ENCODE peak calls at places on chromosomes 2 and 18, in six cellular contexts. J is GM12878; Z is PC-3; Y is CD4-positive, CD25-positive, alpha-beta regulatory T cell; V is colonic mucosa; G is body of pancreas. W is an unnamed sample.
A peak's percentile ranks its signal among the peaks of the same experiment; 100 is the strongest.

GRCh38 chr2:144083211-144083610 is 436.7 kb downstream of the ZEB2 start:
- DNase-seq in J (no peak), Z (peak; percentile 87), Y (no peak), V (no peak), G (no peak), W (no peak)

GRCh38 chr18:51030537-51031258 is 685 bp downstream of the SMAD4 start:
- DNase-seq in J (no peak), Z (peak; percentile 37), Y (peak; percentile 69), V (peak; percentile 83), G (peak; percentile 74), W (no peak)

GRCh38 chr2:37767051-37767450 is 95.6 kb upstream of the CDC42EP3 start:
- DNase-seq in J (no peak), Z (no peak), Y (no peak), V (no peak), G (no peak), W (no peak)

GRCh38 chr2:151691621-151692020 is 42.7 kb downstream of the NEB start:
- DNase-seq in J (no peak), Z (no peak), Y (no peak), V (no peak), G (no peak), W (no peak)

GRCh38 chr2:67503066-67503795 is 106.1 kb downstream of the ETAA1 start:
- DNase-seq in J (no peak), Z (peak; percentile 77), Y (no peak), V (no peak), G (no peak), W (peak; percentile 92)

GRCh38 chr2:240293865-240294461 is 141.5 kb upstream of the GPC1 start:
- DNase-seq in J (no peak), Z (no peak), Y (no peak), V (no peak), G (no peak), W (no peak)

GRCh38 chr18:74040459-74041332 is 106.9 kb downstream of the FBXO15 start:
- DNase-seq in J (no peak), Z (peak; percentile 52), Y (peak; percentile 9), V (peak; percentile 61), G (peak; percentile 58), W (no peak)

GRCh38 chr2:28250006-28250405 is 142.7 kb upstream of the FOSL2 start:
- DNase-seq in J (no peak), Z (peak; percentile 95), Y (no peak), V (no peak), G (no peak), W (peak; percentile 52)

GRCh38 chr2:12488365-12488972 is 228.3 kb upstream of the TRIB2 start:
- DNase-seq in J (no peak), Z (no peak), Y (no peak), V (no peak), G (no peak), W (no peak)

GRCh38 chr2:3785220-3785889 is 82.0 kb downstream of the DCDC2C start:
- DNase-seq in J (no peak), Z (peak; percentile 87), Y (no peak), V (no peak), G (no peak), W (no peak)

GRCh38 chr2:68230246-68231060 is 21.9 kb downstream of the PPP3R1 start:
- DNase-seq in J (no peak), Z (no peak), Y (no peak), V (no peak), G (no peak), W (no peak)

GRCh38 chr2:2797797-2798196 is 466.7 kb upstream of the MYT1L start:
- DNase-seq in J (no peak), Z (no peak), Y (no peak), V (no peak), G (no peak), W (no peak)

GRCh38 chr2:198408171-198408570 is 603.8 kb downstream of the PLCL1 start:
- DNase-seq in J (no peak), Z (no peak), Y (no peak), V (no peak), G (no peak), W (no peak)

GRCh38 chr2:53051157-53051556 is 716.4 kb upstream of the CHAC2 start:
- DNase-seq in J (no peak), Z (peak; percentile 37), Y (no peak), V (no peak), G (no peak), W (no peak)

GRCh38 chr18:26756556-26756955 is 109.0 kb downstream of the AQP4 start:
- DNase-seq in J (no peak), Z (no peak), Y (no peak), V (no peak), G (no peak), W (no peak)

GRCh38 chr2:27796991-27797752 is 25.7 kb downstream of the MRPL33 start:
- DNase-seq in J (no peak), Z (no peak), Y (no peak), V (no peak), G (no peak), W (no peak)

GRCh38 chr2:69073928-69074575 is 61.1 kb downstream of the ANTXR1 start:
- DNase-seq in J (no peak), Z (peak; percentile 11), Y (no peak), V (no peak), G (no peak), W (no peak)

GRCh38 chr18:22324191-22325131 is 93.3 kb downstream of the CTAGE1 start:
- DNase-seq in J (no peak), Z (no peak), Y (no peak), V (no peak), G (peak; percentile 39), W (no peak)

GRCh38 chr2:202158796-202159195 is 79.6 kb downstream of the SUMO1 start:
- DNase-seq in J (no peak), Z (peak; percentile 48), Y (no peak), V (no peak), G (no peak), W (no peak)

DNA sequence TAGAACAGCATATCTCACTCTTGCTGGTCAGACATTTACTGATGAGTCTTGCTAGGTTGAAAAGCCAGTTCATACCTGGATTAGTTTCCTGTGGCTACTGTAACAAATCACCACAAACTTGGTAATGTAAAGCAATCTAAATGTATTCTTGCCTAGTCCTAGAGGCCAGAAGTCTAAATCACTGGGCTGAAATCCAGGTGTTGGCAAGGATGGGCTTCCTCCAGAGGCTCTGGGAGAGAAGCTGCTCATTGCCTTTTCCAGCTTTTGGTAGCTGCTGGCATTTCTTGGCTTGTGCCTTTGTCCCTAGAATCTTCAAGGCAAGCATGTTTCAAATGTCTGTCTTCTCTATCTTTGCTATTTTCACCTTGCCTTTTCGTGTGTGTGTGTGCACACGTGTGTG is 62.3 kb upstream of the MAP4K3 start:
- DNase-seq in J (no peak), Z (peak; percentile 67), Y (no peak), V (no peak), G (no peak), W (no peak)
- H3K27ac ChIP-seq in J (no peak overlapping the region), Z (peak overlapping the region; percentile 8), Y (no peak overlapping the region), V (no peak overlapping the region), G (no peak overlapping the region), W (no peak overlapping the region)

GRCh38 chr2:72326759-72327158 is 179.1 kb upstream of the CYP26B1 start:
- DNase-seq in J (no peak), Z (peak; percentile 20), Y (no peak), V (no peak), G (no peak), W (no peak)

GRCh38 chr2:72334806-72335205 is 187.1 kb upstream of the CYP26B1 start:
- DNase-seq in J (no peak), Z (no peak), Y (no peak), V (no peak), G (no peak), W (no peak)

GRCh38 chr2:72325592-72326422 is 178.1 kb upstream of the CYP26B1 start:
- DNase-seq in J (no peak), Z (peak; percentile 52), Y (no peak), V (peak; percentile 67), G (peak; percentile 10), W (no peak)

GRCh38 chr2:72332720-72333119 is 185.1 kb upstream of the CYP26B1 start:
- DNase-seq in J (no peak), Z (no peak), Y (no peak), V (no peak), G (no peak), W (no peak)

DNA sequence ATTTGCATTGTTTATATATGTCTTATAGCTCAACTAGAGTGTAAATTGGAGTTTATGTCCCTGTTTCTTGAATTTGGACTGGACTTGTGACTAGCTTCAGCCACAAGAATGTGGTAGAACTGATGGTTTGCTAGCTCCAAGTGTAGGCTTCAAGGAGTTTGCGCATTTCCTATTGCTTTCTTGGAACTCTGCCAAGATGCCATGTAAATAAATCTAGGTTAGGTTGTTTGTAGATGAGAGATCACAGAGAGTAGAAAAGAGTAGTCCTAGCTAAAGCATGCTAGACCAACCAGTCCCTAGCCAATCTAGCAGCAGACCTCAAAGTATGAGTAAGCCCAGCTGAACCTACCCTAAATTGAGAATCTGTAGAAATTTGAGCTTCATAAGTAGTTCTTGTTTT is 183.0 kb upstream of the CYP26B1 start:
- DNase-seq in J (no peak), Z (peak; percentile 5), Y (no peak), V (no peak), G (no peak), W (no peak)
- H3K27ac ChIP-seq in J (no peak overlapping the region), Z (no peak overlapping the region), Y (no peak overlapping the region), V (no peak overlapping the region), G (no peak overlapping the region), W (no peak overlapping the region)

GRCh38 chr2:223563462-223563861 is 38.7 kb downstream of the SCG2 start:
- DNase-seq in J (no peak), Z (peak; percentile 96), Y (no peak), V (no peak), G (no peak), W (peak; percentile 32)
- H3K27ac ChIP-seq in J (no peak overlapping the region), Z (peak overlapping the region; percentile 87), Y (no peak overlapping the region), V (no peak overlapping the region), G (no peak overlapping the region), W (peak overlapping the region; percentile 69)

GRCh38 chr2:135252805-135253458 is 200.8 kb downstream of the RAB3GAP1 start:
- DNase-seq in J (no peak), Z (no peak), Y (no peak), V (no peak), G (no peak), W (no peak)
- H3K27ac ChIP-seq in J (no peak overlapping the region), Z (no peak overlapping the region), Y (no peak overlapping the region), V (no peak overlapping the region), G (no peak overlapping the region), W (no peak overlapping the region)

DNA sequence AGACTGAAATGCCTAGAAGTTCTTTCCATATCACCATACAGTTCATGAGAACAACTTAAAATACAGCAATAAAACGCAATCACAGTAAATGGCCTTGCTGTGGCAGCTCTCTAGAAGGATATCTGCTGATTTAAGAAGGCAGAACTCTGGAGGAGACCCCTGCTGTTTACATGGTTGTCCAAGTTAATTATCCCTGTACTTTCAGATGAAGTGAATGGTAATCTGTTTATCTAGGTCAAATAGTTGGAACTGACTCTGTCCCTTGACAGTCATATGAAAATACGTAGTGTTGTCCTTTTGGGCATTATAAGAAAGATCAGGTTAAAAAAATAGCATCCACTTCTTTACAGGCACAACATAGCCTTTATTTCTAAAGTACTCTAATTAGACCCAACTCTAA is 115.6 kb downstream of the COLEC12 start:
- DNase-seq in J (no peak), Z (no peak), Y (no peak), V (no peak), G (no peak), W (no peak)
- H3K27ac ChIP-seq in J (no peak overlapping the region), Z (no peak overlapping the region), Y (no peak overlapping the region), V (no peak overlapping the region), G (no peak overlapping the region), W (no peak overlapping the region)

DNA sequence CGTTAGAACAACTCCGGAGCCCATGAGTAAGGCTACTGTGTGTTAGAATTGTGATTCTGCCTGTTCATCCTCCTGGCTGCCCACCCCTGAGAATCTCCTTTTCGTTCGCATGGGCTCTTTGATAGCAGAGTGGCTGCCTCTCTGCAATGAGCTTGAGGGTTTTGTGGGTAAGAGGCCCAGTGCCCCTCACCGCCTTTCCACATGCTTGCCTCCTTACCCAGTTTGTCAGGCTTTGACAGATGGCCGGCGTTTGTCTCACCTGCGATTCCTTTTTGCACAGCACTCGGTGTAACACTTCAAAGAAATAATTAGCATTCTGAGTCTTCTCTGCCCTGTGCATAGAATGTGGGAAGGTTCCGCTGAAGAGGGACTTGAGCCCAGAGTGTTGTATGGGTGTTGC is 138.0 kb downstream of the RHBDD1 start:
- DNase-seq in J (no peak), Z (no peak), Y (no peak), V (no peak), G (no peak), W (no peak)
- H3K27ac ChIP-seq in J (no peak overlapping the region), Z (no peak overlapping the region), Y (no peak overlapping the region), V (no peak overlapping the region), G (no peak overlapping the region), W (no peak overlapping the region)

W was measured in AG04450.